ENCODE peak calls at places on chromosomes 6 and 20, in ten cellular contexts. V, K, T, Z, J, H, I, W, N and Q are unnamed samples. For H3K4me1, the result is how much of the 10 kb centered on the place peaks cover.

GRCh38 chr20:49386848-49387605 is 95.4 kb downstream of the KCNB1 start:
- DNase-seq in V (no peak), K (no peak), T (peak), Z (no peak), J (no peak), H (no peak), I (no peak), W (no peak), N (peak), Q (no peak)

GRCh38 chr6:53672232-53672631 is 6.7 kb upstream of the KLHL31 start:
- DNase-seq in V (no peak), K (no peak), T (no peak), Z (no peak), J (no peak), H (no peak), I (no peak), W (no peak), N (no peak), Q (no peak)

GRCh38 chr6:128725271-128726233 is 157.4 kb upstream of the LAMA2 start:
- DNase-seq in V (no peak), K (peak), T (no peak), Z (no peak), J (no peak), H (no peak), I (peak), W (peak), N (peak), Q (no peak)

GRCh38 chr20:56595746-56596478 is 33.2 kb upstream of the TFAP2C start:
- DNase-seq in V (no peak), K (no peak), T (no peak), Z (no peak), J (no peak), H (no peak), I (no peak), W (no peak), N (no peak), Q (no peak)

GRCh38 chr6:83514877-83515466 is 2.6 kb downstream of the PRSS35 start:
- DNase-seq in V (no peak), K (peak), T (no peak), Z (no peak), J (no peak), H (no peak), I (peak), W (no peak), N (peak), Q (no peak)

GRCh38 chr6:29516108-29516507 is 28.4 kb upstream of the MAS1L start:
- DNase-seq in V (no peak), K (no peak), T (no peak), Z (no peak), J (no peak), H (no peak), I (peak), W (no peak), N (peak), Q (no peak)

GRCh38 chr20:19522080-19522801 is 235.8 kb upstream of the RIN2 start:
- DNase-seq in V (no peak), K (no peak), T (no peak), Z (no peak), J (no peak), H (no peak), I (no peak), W (no peak), N (no peak), Q (no peak)

GRCh38 chr6:85453490-85453889 is 3.6 kb downstream of the NT5E start:
- DNase-seq in V (no peak), K (no peak), T (no peak), Z (no peak), J (no peak), H (no peak), I (no peak), W (no peak), N (no peak), Q (no peak)

GRCh38 chr6:26383624-26384417 is 913 bp downstream of the BTN2A2 start:
- DNase-seq in V (peak), K (no peak), T (no peak), Z (no peak), J (no peak), H (no peak), I (no peak), W (peak), N (peak), Q (no peak)

GRCh38 chr20:11301699-11302098 is 616.0 kb upstream of the BTBD3 start:
- DNase-seq in V (no peak), K (no peak), T (no peak), Z (no peak), J (no peak), H (no peak), I (no peak), W (no peak), N (no peak), Q (no peak)

GRCh38 chr6:122429328-122429727 is 29.9 kb downstream of the HSF2 start:
- DNase-seq in V (no peak), K (no peak), T (no peak), Z (no peak), J (no peak), H (no peak), I (no peak), W (no peak), N (no peak), Q (no peak)

GRCh38 chr6:26170951-26171841 is 84.0 kb downstream of the HFE start:
- DNase-seq in V (no peak), K (no peak), T (no peak), Z (no peak), J (no peak), H (no peak), I (no peak), W (no peak), N (no peak), Q (no peak)

GRCh38 chr6:9204171-9204570 is 768.8 kb upstream of the SLC35B3 start:
- DNase-seq in V (no peak), K (no peak), T (no peak), Z (no peak), J (no peak), H (no peak), I (no peak), W (no peak), N (peak), Q (no peak)

GRCh38 chr6:139891471-139891870 is 517.0 kb upstream of the CITED2 start:
- DNase-seq in V (no peak), K (no peak), T (no peak), Z (no peak), J (no peak), H (no peak), I (no peak), W (no peak), N (no peak), Q (no peak)

GRCh38 chr20:38278763-38279162 is 18.2 kb upstream of the KIAA1755 start:
- DNase-seq in V (no peak), K (no peak), T (peak), Z (no peak), J (no peak), H (no peak), I (no peak), W (no peak), N (peak), Q (no peak)

GRCh38 chr20:53974785-53975555 is 95.4 kb downstream of the BCAS1 start:
- DNase-seq in V (no peak), K (no peak), T (no peak), Z (no peak), J (peak), H (no peak), I (no peak), W (no peak), N (no peak), Q (no peak)

GRCh38 chr6:131226465-131226864 is 91.2 kb downstream of the AKAP7 start:
- DNase-seq in V (no peak), K (no peak), T (no peak), Z (no peak), J (no peak), H (no peak), I (no peak), W (no peak), N (no peak), Q (no peak)

GRCh38 chr6:17879224-17879623 is 108.2 kb downstream of the KIF13A start:
- DNase-seq in V (no peak), K (no peak), T (no peak), Z (no peak), J (no peak), H (no peak), I (no peak), W (no peak), N (no peak), Q (no peak)

GRCh38 chr20:38342196-38342595 is 4.1 kb upstream of the LBP start:
- DNase-seq in V (no peak), K (peak), T (no peak), Z (no peak), J (no peak), H (no peak), I (no peak), W (no peak), N (no peak), Q (no peak)

GRCh38 chr6:78867020-78867369 is 356 bp upstream of the IRAK1BP1 start:
- DNase-seq in V (no peak), K (no peak), T (no peak), Z (no peak), J (no peak), H (no peak), I (no peak), W (no peak), N (no peak), Q (no peak)

GRCh38 chr20:3082306-3082951 is 2.1 kb downstream of the AVP start:
- DNase-seq in V (no peak), K (no peak), T (no peak), Z (no peak), J (no peak), H (no peak), I (no peak), W (no peak), N (no peak), Q (no peak)

GRCh38 chr20:31712564-31713311 is 9.9 kb downstream of the BCL2L1 start:
- DNase-seq in V (peak), K (peak), T (peak), Z (peak), J (peak), H (peak), I (no peak), W (peak), N (peak), Q (peak)

GRCh38 chr20:5734559-5735137 is 15.6 kb upstream of the SHLD1 start:
- DNase-seq in V (no peak), K (no peak), T (no peak), Z (no peak), J (no peak), H (no peak), I (no peak), W (no peak), N (no peak), Q (no peak)

GRCh38 chr20:63665708-63666107 is 7.6 kb downstream of the RTEL1 start:
- DNase-seq in V (no peak), K (no peak), T (no peak), Z (no peak), J (no peak), H (no peak), I (no peak), W (no peak), N (no peak), Q (no peak)

GRCh38 chr20:63253065-63253437 is 1.2 kb downstream of the NKAIN4 start:
- DNase-seq in V (no peak), K (no peak), T (no peak), Z (no peak), J (no peak), H (no peak), I (no peak), W (no peak), N (no peak), Q (no peak)

GRCh38 chr20:1376453-1377270 is 16.2 kb downstream of the FKBP1A start:
- DNase-seq in V (no peak), K (no peak), T (no peak), Z (no peak), J (no peak), H (no peak), I (no peak), W (no peak), N (no peak), Q (no peak)

GRCh38 chr20:23234311-23235078 is 116.1 kb upstream of the NXT1 start:
- DNase-seq in V (no peak), K (no peak), T (no peak), Z (no peak), J (no peak), H (no peak), I (no peak), W (no peak), N (peak), Q (no peak)

GRCh38 chr6:158938811-158939254 is 61.2 kb downstream of the RSPH3 start:
- DNase-seq in V (no peak), K (no peak), T (no peak), Z (no peak), J (no peak), H (no peak), I (peak), W (peak), N (no peak), Q (no peak)

GRCh38 chr20:6711950-6712634 is 55.4 kb upstream of the BMP2 start:
- DNase-seq in V (peak), K (no peak), T (peak), Z (no peak), J (no peak), H (no peak), I (no peak), W (peak), N (no peak), Q (no peak)

GRCh38 chr6:20997143-20997792 is 463.0 kb downstream of the CDKAL1 start:
- DNase-seq in V (no peak), K (no peak), T (no peak), Z (no peak), J (no peak), H (no peak), I (no peak), W (no peak), N (no peak), Q (no peak)

GRCh38 chr6:3162565-3163247 is 5.4 kb upstream of the TUBB2A start:
- DNase-seq in V (peak), K (peak), T (peak), Z (peak), J (peak), H (peak), I (peak), W (peak), N (peak), Q (peak)

GRCh38 chr6:160510199-160510598 is 153.9 kb downstream of the LPA start:
- DNase-seq in V (no peak), K (no peak), T (no peak), Z (no peak), J (no peak), H (no peak), I (no peak), W (no peak), N (no peak), Q (no peak)

GRCh38 chr6:87293526-87293925 is 28.9 kb upstream of the SMIM8 start:
- DNase-seq in V (no peak), K (no peak), T (no peak), Z (no peak), J (no peak), H (no peak), I (no peak), W (no peak), N (no peak), Q (no peak)

GRCh38 chr20:631091-631490 is 21.0 kb upstream of the TCF15 start:
- DNase-seq in V (no peak), K (no peak), T (no peak), Z (no peak), J (no peak), H (no peak), I (no peak), W (no peak), N (no peak), Q (no peak)

GRCh38 chr6:75402296-75402695 is 91.3 kb downstream of the FILIP1 start:
- DNase-seq in V (no peak), K (no peak), T (no peak), Z (no peak), J (no peak), H (peak), I (no peak), W (no peak), N (peak), Q (peak)

GRCh38 chr6:71544028-71544427 is 255.4 kb downstream of the OGFRL1 start:
- DNase-seq in V (no peak), K (no peak), T (no peak), Z (no peak), J (no peak), H (no peak), I (no peak), W (no peak), N (no peak), Q (no peak)

GRCh38 chr20:48338717-48339116 is 489.1 kb downstream of the PREX1 start:
- DNase-seq in V (no peak), K (no peak), T (no peak), Z (no peak), J (no peak), H (no peak), I (no peak), W (no peak), N (no peak), Q (no peak)
- H3K4me3 ChIP-seq in V (no peak), K (no peak), T (no peak), Z (no peak), J (no peak), H (no peak), I (no peak), W (no peak), N (peak), Q (no peak)

GRCh38 chr6:52305385-52305784 is 20.8 kb upstream of the MCM3 start:
- DNase-seq in V (no peak), K (no peak), T (no peak), Z (no peak), J (no peak), H (no peak), I (peak), W (no peak), N (no peak), Q (no peak)
- H3K27ac ChIP-seq in V (peak), K (no peak), T (peak), Z (peak), J (peak), H (peak), I (peak), W (peak), N (no peak), Q (peak)

GRCh38 chr6:16420332-16420714 is 181.9 kb downstream of the GMPR start:
- DNase-seq in V (no peak), K (no peak), T (no peak), Z (no peak), J (no peak), H (no peak), I (no peak), W (no peak), N (no peak), Q (no peak)

GRCh38 chr6:16415677-16416076 is 177.3 kb downstream of the GMPR start:
- DNase-seq in V (no peak), K (no peak), T (no peak), Z (no peak), J (no peak), H (no peak), I (no peak), W (no peak), N (no peak), Q (no peak)

GRCh38 chr6:16421462-16421960 is 183.1 kb downstream of the GMPR start:
- DNase-seq in V (no peak), K (no peak), T (no peak), Z (no peak), J (no peak), H (no peak), I (no peak), W (no peak), N (no peak), Q (no peak)

GRCh38 chr6:16420715-16421461 is 182.5 kb downstream of the GMPR start:
- DNase-seq in V (no peak), K (no peak), T (no peak), Z (no peak), J (no peak), H (no peak), I (peak), W (peak), N (no peak), Q (no peak)

GRCh38 chr6:16419636-16420331 is 181.4 kb downstream of the GMPR start:
- DNase-seq in V (no peak), K (no peak), T (no peak), Z (no peak), J (no peak), H (no peak), I (no peak), W (no peak), N (no peak), Q (no peak)
- H3K4me1 ChIP-seq in V (under half), K (under half), T (under half), Z (under half), J (under half), H (under half), I (half or more), W (under half), N (under half), Q (under half)

DNA sequence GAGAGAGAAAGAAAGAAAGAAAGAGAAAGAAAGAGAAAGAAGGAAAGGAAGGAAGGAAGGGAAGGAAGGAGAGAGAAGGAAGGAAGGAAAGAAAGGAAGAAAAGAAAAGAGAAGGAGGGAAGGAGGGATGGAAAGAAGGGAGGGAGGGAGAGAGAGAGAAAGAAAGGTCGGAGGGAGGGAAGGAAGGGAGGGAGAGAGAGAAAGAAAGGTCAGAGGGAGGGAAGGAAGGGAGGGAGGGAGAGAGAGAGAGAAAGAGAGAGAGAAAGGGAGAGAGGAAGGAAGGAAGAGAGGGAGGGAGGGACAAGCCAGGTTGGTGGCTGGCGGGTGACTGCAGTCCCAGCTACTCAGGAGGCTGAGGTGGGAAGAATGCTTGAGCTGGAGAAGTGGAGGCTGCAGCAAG is 27.3 kb upstream of the ZNF184 start:
- DNase-seq in V (no peak), K (no peak), T (no peak), Z (no peak), J (no peak), H (no peak), I (no peak), W (no peak), N (no peak), Q (no peak)
- H3K4me3 ChIP-seq in V (no peak), K (no peak), T (no peak), Z (no peak), J (no peak), H (no peak), I (no peak), W (no peak), N (no peak), Q (no peak)

GRCh38 chr6:118536478-118536877 is 11.6 kb upstream of the PLN start:
- DNase-seq in V (no peak), K (no peak), T (no peak), Z (no peak), J (no peak), H (no peak), I (no peak), W (no peak), N (no peak), Q (no peak)
- H3K27ac ChIP-seq in V (no peak), K (no peak), T (peak), Z (no peak), J (no peak), H (peak), I (no peak), W (no peak), N (no peak), Q (peak)

GRCh38 chr6:32082951-32083350 is 26.2 kb downstream of the TNXB start:
- DNase-seq in V (no peak), K (no peak), T (peak), Z (no peak), J (peak), H (peak), I (no peak), W (no peak), N (no peak), Q (peak)

GRCh38 chr6:32081676-32082075 is 27.5 kb downstream of the TNXB start:
- DNase-seq in V (no peak), K (no peak), T (no peak), Z (no peak), J (no peak), H (no peak), I (no peak), W (no peak), N (no peak), Q (no peak)

GRCh38 chr6:32081168-32081624 is 27.9 kb downstream of the TNXB start:
- DNase-seq in V (no peak), K (no peak), T (peak), Z (no peak), J (peak), H (peak), I (no peak), W (peak), N (peak), Q (peak)

GRCh38 chr6:32075781-32076494 is 33.2 kb downstream of the TNXB start:
- DNase-seq in V (no peak), K (no peak), T (no peak), Z (no peak), J (no peak), H (no peak), I (no peak), W (no peak), N (peak), Q (no peak)

DNA sequence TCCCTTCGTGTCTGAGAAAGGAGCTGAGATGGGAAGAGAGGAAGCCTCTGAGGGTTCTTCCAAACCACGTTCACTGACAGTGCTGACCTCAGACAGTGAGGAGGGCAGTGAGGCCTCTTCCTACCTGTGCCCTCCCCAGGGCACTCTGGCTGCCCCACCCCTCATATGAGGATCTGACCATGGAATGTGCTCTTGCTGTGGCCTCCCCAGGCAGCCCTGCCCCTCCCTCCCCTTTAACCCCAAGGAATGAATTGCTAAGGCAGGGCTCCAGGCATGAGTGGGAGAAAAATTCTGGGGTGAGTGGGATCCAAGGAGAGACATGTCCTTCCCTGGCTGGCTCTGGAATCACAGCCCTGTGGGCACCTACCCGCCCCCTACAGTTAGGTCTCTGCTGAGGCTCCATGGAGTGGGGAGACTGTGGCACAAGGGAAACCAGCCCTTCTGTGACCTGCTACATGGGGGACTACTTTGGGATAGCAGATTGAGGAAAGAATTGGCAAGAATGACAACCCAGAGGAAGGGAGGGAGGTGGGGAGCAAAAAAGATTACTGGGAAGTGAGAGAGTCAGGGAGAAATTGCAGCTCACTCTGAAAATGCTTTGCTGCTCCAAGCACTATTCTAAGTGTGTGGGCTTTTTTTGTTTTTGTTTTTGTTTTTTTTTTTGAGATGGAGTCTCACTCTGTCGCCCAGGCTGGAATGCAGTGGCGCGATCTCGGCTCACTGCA is 29.4 kb downstream of the TNXB start:
- DNase-seq in V (no peak), K (no peak), T (no peak), Z (no peak), J (no peak), H (no peak), I (no peak), W (no peak), N (no peak), Q (no peak)
- H3K4me1 ChIP-seq in V (under half), K (under half), T (under half), Z (under half), J (under half), H (under half), I (under half), W (under half), N (under half), Q (under half)